ENCODE peak calls at places on chromosomes 11 and 22, in eight cellular contexts. F, V, P, K, R, H, L and J are unnamed samples. For H3K4me1, the result is how much of the 10 kb centered on the place peaks cover.

GRCh38 chr11:44507896-44508440 is 57.5 kb upstream of the CD82 start:
- DNase-seq in F (no peak), P (no peak), R (no peak), K (no peak), L (no peak), H (no peak), V (no peak), J (no peak)

GRCh38 chr11:76782526-76783293 is 446 bp upstream of the TSKU start:
- DNase-seq in H (peak), K (peak), V (peak), P (peak), L (peak), R (peak), F (no peak), J (no peak)

GRCh38 chr11:102868359-102868758 is 6.4 kb downstream of the MMP12 start:
- DNase-seq in F (no peak), V (no peak), K (no peak), P (no peak), H (no peak), L (peak), R (no peak), J (no peak)

GRCh38 chr11:64071849-64072248 is 36.1 kb downstream of the FLRT1 start:
- DNase-seq in P (no peak), V (no peak), H (no peak), L (no peak), R (no peak), K (no peak), F (no peak), J (no peak)

GRCh38 chr11:71931245-71931602 is 2.4 kb downstream of the RNF121 start:
- DNase-seq in H (no peak), L (peak), V (no peak), F (no peak), P (no peak), K (no peak), R (no peak), J (no peak)

GRCh38 chr11:113873241-113873626 is 2.1 kb downstream of the USP28 start:
- DNase-seq in V (no peak), R (peak), F (no peak), P (no peak), L (no peak), H (no peak), K (no peak), J (no peak)

GRCh38 chr22:26792522-26792921 is 135.1 kb downstream of the MIAT start:
- DNase-seq in K (no peak), R (no peak), V (no peak), H (no peak), P (no peak), L (no peak), F (no peak), J (no peak)

GRCh38 chr11:45285289-45285828 is 782 bp downstream of the SYT13 start:
- DNase-seq in R (no peak), K (no peak), V (no peak), P (no peak), H (peak), L (no peak), F (no peak), J (no peak)

GRCh38 chr22:27576815-27577564 is 224.6 kb downstream of the MN1 start:
- DNase-seq in P (peak), F (no peak), L (peak), K (no peak), H (no peak), R (peak), V (no peak), J (no peak)

GRCh38 chr11:44453871-44454270 is 111.6 kb upstream of the CD82 start:
- DNase-seq in P (no peak), L (no peak), R (no peak), V (no peak), H (no peak), K (no peak), F (no peak), J (no peak)

GRCh38 chr11:83520849-83521248 is 234.7 kb upstream of the CCDC90B start:
- DNase-seq in K (no peak), L (no peak), V (no peak), H (no peak), R (no peak), P (no peak), F (no peak), J (no peak)

GRCh38 chr11:15616130-15617105 is 501.7 kb downstream of the INSC start:
- DNase-seq in R (no peak), K (no peak), L (no peak), P (no peak), H (no peak), V (no peak), F (no peak), J (no peak)

GRCh38 chr11:84714316-84714780 is 912.8 kb downstream of the DLG2 start:
- DNase-seq in L (peak), K (peak), R (peak), V (no peak), H (peak), P (peak), F (peak), J (no peak)

GRCh38 chr11:16966633-16967346 is 47.4 kb downstream of the PLEKHA7 start:
- DNase-seq in H (peak), L (no peak), R (no peak), P (no peak), F (no peak), K (no peak), V (no peak), J (no peak)

GRCh38 chr22:24025475-24025874 is 14.4 kb downstream of the CABIN1 start:
- DNase-seq in H (no peak), L (no peak), K (no peak), P (no peak), V (no peak), R (no peak), F (no peak), J (no peak)

GRCh38 chr11:17673951-17674350 is 45.4 kb upstream of the MYOD1 start:
- DNase-seq in P (no peak), L (no peak), R (no peak), K (no peak), V (no peak), F (no peak), H (no peak), J (no peak)

GRCh38 chr11:61720597-61720996 is 31.8 kb upstream of the MYRF start:
- DNase-seq in K (no peak), R (no peak), L (no peak), F (no peak), H (no peak), V (no peak), P (no peak), J (no peak)

GRCh38 chr22:37309221-37310074 is 27.1 kb downstream of the CYTH4 start:
- DNase-seq in P (no peak), V (no peak), H (peak), L (no peak), R (no peak), F (peak), K (no peak), J (no peak)

GRCh38 chr22:28896611-28897010 is 13.2 kb downstream of the ZNRF3 start:
- DNase-seq in P (no peak), V (no peak), K (no peak), L (no peak), F (no peak), H (no peak), R (no peak), J (no peak)

GRCh38 chr11:128890543-128891409 is at the start of gene KCNJ5:
- DNase-seq in V (no peak), L (peak), R (no peak), F (no peak), K (peak), P (peak), H (no peak), J (no peak)

GRCh38 chr11:123798079-123798478 is 8.1 kb downstream of the OR6M1 start:
- DNase-seq in K (no peak), P (no peak), F (no peak), V (no peak), R (peak), L (no peak), H (no peak), J (no peak)

GRCh38 chr22:50624347-50625130 is 3.4 kb downstream of the ARSA start:
- DNase-seq in L (no peak), V (no peak), R (no peak), F (no peak), H (peak), P (peak), K (no peak), J (no peak)

GRCh38 chr11:34343153-34343552 is 14.7 kb downstream of the ABTB2 start:
- DNase-seq in V (no peak), F (no peak), L (peak), P (no peak), R (peak), H (no peak), K (peak), J (no peak)

GRCh38 chr22:36873614-36874308 is 13.0 kb downstream of the NCF4 start:
- DNase-seq in F (no peak), L (peak), R (peak), K (peak), V (peak), P (peak), H (peak), J (no peak)

GRCh38 chr22:38081941-38082828 is 1.8 kb downstream of the SLC16A8 start:
- DNase-seq in F (no peak), V (no peak), P (no peak), R (no peak), K (no peak), H (no peak), L (no peak), J (no peak)

GRCh38 chr22:38155703-38156102 is 25.9 kb downstream of the PLA2G6 start:
- DNase-seq in V (no peak), K (no peak), F (no peak), R (no peak), L (no peak), H (no peak), P (no peak), J (no peak)

GRCh38 chr11:36775157-36775556 is 177.1 kb upstream of the RAG2 start:
- DNase-seq in H (no peak), P (no peak), R (no peak), F (no peak), K (no peak), V (no peak), L (no peak), J (no peak)

GRCh38 chr11:67375320-67376021 is 2.1 kb upstream of the CLCF1 start:
- DNase-seq in V (no peak), R (no peak), H (no peak), L (no peak), K (peak), F (no peak), P (no peak), J (no peak)
- H3K4me1 ChIP-seq in V (under half), R (under half), H (under half), L (under half), K (half or more), F (under half), P (under half), J (under half)

GRCh38 chr11:65485820-65486219 is 13.0 kb upstream of the MALAT1 start:
- DNase-seq in F (no peak), P (no peak), L (peak), V (no peak), H (no peak), R (no peak), K (no peak), J (no peak)

GRCh38 chr11:65487467-65488272 is 11.2 kb upstream of the MALAT1 start:
- DNase-seq in P (peak), L (peak), H (peak), K (peak), R (peak), F (no peak), V (peak), J (no peak)

GRCh38 chr11:65488273-65489058 is 10.4 kb upstream of the MALAT1 start:
- DNase-seq in F (no peak), L (peak), R (peak), V (no peak), H (peak), P (peak), K (peak), J (no peak)

GRCh38 chr11:65489061-65489705 is 9.7 kb upstream of the MALAT1 start:
- DNase-seq in K (peak), R (peak), H (peak), P (peak), V (no peak), F (no peak), L (peak), J (no peak)

DNA sequence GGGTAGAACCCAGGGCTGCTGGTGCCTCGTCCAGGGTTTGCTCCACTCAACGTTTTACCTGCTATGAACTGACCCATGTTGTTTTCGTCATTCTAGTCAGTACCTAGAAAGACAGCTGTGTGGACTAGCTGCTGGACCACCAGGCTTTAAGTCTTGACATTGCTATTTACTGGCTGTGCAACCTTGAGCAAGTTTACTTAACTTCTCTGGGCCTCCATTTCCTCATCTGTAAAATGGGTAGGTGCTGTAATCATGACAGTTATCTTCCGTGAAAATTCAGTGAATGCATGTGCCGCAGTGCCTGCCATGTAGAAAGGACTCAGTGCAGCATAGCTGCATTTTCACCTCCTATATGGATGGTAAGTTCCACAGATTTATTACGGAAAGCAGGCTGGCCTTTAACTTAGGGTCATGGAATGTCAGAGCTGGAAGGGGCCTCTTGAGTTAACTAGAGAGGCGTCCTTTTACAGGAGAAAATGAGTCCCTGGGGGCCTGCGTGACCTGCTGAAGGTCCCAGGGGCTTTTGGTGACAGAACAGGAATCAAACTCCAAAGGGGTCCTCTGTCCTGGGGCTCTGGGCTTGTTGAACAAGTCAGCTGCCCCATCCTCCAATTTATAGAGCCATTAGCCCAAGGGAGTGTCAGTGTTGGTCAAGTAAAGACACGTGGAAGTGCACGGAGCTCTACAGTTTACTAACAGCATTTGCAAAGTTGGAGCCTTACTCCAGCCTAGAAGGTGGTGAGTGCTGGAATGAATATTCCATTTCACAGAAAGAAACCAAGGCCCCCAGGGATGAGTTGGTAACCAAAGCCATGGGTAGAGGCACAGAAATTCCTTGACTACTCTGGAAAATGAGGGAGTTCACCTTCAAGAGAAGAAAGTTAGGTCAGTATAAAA is 12.0 kb upstream of the MALAT1 start:
- DNase-seq in R (no peak), L (no peak), V (no peak), H (no peak), F (no peak), P (no peak), K (no peak), J (no peak)
- H3K4me1 ChIP-seq in R (half or more), L (half or more), V (under half), H (half or more), F (under half), P (half or more), K (half or more), J (under half)

DNA sequence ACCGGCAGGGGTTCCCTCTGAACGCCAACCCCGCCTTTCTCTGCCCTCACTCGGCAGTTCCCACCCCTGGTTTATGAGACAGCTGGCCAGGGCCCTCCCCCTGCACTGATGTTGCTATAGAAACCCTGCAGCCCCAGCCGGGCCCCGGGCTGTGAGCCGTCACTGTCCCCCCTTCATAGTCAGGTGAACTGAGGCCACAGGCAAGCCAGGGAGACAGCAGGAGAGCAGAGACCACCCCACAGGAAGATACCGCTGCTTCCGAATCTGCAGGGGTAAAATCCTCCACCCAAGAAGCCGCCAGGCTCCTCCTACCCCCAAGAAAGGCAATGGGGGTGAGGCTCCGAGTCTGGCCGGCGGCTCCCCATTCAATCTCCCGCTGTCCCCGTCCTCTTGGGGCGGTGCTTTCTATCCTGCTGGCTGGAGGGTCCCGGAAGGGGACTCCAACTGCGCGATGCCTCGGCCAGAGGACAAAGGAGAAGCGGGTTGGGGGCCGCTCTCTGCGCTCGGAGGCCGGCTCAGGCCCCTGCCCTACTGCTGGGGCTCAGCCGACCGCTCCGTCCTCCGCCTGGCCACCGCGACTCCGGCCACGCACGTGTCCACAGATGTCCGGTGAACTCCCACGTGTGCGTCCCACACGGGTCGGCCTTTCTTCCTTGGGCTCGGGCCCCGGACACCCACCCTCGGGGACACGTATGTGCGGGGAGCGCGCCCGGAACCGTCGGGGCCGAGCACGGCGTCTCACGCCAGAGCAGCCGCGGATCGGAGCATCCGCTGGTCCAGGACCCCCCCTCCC is 585 bp downstream of the SLC25A22 start:
- DNase-seq in P (peak), F (peak), H (peak), K (peak), R (peak), L (peak), V (peak), J (peak)
- H3K4me1 ChIP-seq in P (under half), F (under half), H (under half), K (under half), R (under half), L (under half), V (under half), J (under half)

GRCh38 chr22:46580940-46581579 is 39.1 kb upstream of the GRAMD4 start:
- DNase-seq in L (no peak), H (no peak), V (no peak), F (no peak), P (peak), R (no peak), K (no peak), J (no peak)
- H3K4me1 ChIP-seq in L (under half), H (half or more), V (under half), F (under half), P (under half), R (under half), K (under half), J (under half)

GRCh38 chr11:3877252-3878035 is 22.0 kb downstream of the STIM1 start:
- DNase-seq in L (no peak), K (no peak), P (no peak), H (no peak), F (no peak), R (no peak), V (no peak), J (no peak)

GRCh38 chr11:3879967-3880542 is 24.6 kb downstream of the STIM1 start:
- DNase-seq in L (no peak), P (no peak), H (no peak), F (no peak), V (no peak), R (no peak), K (peak), J (no peak)

GRCh38 chr11:3879216-3879966 is 23.9 kb downstream of the STIM1 start:
- DNase-seq in L (no peak), K (no peak), P (no peak), H (no peak), R (no peak), V (no peak), F (no peak), J (no peak)

GRCh38 chr11:3880724-3881123 is 25.3 kb downstream of the STIM1 start:
- DNase-seq in V (no peak), K (peak), P (no peak), H (no peak), F (no peak), L (no peak), R (no peak), J (no peak)

DNA sequence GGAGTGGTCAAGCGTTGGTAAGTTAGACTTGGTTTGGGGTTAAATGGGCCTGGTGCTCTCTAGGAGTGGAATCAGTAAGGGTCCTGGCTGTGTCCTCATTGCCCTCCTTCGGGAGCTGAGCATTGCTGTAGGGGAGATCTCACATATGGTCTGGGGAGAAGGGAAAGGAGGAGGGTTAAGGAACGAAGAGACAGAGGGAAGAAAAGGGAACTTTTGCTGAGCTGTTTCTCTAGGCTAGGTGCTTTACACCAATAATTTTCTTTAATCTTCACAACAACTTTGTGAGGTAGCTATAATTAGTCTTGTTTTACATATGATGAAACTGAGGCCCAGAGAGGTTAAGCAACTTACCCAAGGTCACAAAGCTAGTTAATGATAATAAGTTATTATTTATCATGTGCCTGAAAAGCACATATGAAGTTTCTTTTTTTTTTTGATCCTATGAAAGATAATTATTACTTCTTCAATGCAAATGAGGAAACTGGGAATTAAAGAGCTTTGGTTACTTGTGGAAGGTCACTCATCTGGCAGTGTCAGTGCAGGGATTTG is 22.6 kb downstream of the STIM1 start:
- DNase-seq in V (no peak), P (no peak), K (no peak), L (no peak), R (no peak), H (no peak), F (no peak), J (no peak)
- H3K4me1 ChIP-seq in V (under half), P (under half), K (under half), L (under half), R (under half), H (under half), F (half or more), J (under half)

GRCh38 chr11:66146940-66147339 is 76.9 kb downstream of the PACS1 start:
- DNase-seq in L (no peak), H (no peak), K (no peak), R (no peak), V (no peak), P (no peak), F (no peak), J (no peak)
- H3K4me1 ChIP-seq in L (under half), H (under half), K (under half), R (under half), V (under half), P (under half), F (under half), J (under half)

DNA sequence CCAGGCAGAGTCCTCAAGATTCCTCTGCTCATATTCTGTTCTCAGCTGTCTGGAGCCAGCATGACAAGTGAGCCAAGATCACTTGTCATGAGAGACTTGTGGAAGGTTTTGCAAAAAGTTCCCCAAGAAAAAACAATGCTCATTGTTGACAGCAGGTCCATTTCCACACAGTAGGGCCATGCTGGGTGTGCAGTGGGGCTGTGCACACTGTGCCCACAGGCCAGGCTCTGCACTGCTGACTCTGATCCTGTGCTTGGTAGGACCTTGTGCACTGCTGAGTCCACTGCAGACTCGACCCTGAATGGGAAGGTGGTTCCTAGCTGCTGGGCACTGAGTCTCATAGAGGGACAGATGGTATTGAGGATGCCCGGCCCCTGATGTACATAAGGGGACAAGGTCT is 33.9 kb upstream of the IGLL5 start:
- DNase-seq in L (no peak), R (no peak), H (no peak), P (no peak), V (no peak), F (no peak), K (no peak), J (no peak)
- H3K4me1 ChIP-seq in L (under half), R (under half), H (under half), P (under half), V (under half), F (under half), K (under half), J (under half)